ENCODE peak calls at places on chromosomes 3 and 15, in eight cellular contexts. G is IMR-90, E is uterus, W is brain microvascular endothelial cell, D is PC-3, U is transverse colon, K is GM06990, X is psoas muscle. T is an unnamed sample.

GRCh38 chr3:118817748-118818165 is 216.9 kb downstream of the IGSF11 start:
- DNase-seq in G (peak), E (no peak), W (peak), D (peak), U (peak), K (no peak), X (no peak), T (peak)

GRCh38 chr3:61875073-61875472 is 313.7 kb downstream of the PTPRG start:
- DNase-seq in G (peak), E (no peak), W (peak), D (no peak), U (no peak), K (no peak), X (no peak), T (peak)

GRCh38 chr15:80485370-80486164 is 81.4 kb downstream of the ARNT2 start:
- DNase-seq in G (no peak), E (no peak), W (no peak), D (no peak), U (no peak), K (no peak), X (no peak), T (peak)

GRCh38 chr3:167394003-167394402 is 13.9 kb upstream of the ZBBX start:
- DNase-seq in G (no peak), E (no peak), W (no peak), D (peak), U (no peak), K (no peak), X (no peak), T (no peak)

GRCh38 chr3:47669026-47669749 is 90.5 kb upstream of the CSPG5 start:
- DNase-seq in G (peak), E (no peak), W (peak), D (peak), U (no peak), K (no peak), X (no peak), T (peak)

GRCh38 chr3:184662192-184662591 is 49.7 kb downstream of the MAGEF1 start:
- DNase-seq in G (peak), E (no peak), W (no peak), D (no peak), U (no peak), K (no peak), X (no peak), T (no peak)

GRCh38 chr15:70156781-70157261 is 59.1 kb upstream of the TLE3 start:
- DNase-seq in G (peak), E (peak), W (no peak), D (peak), U (no peak), K (no peak), X (peak), T (peak)

GRCh38 chr15:67133738-67134576 is 68.6 kb downstream of the SMAD3 start:
- DNase-seq in G (peak), E (no peak), W (peak), D (no peak), U (peak), K (peak), X (no peak), T (peak)

GRCh38 chr3:49333091-49333490 is 6.8 kb downstream of the USP4 start:
- DNase-seq in G (no peak), E (no peak), W (no peak), D (no peak), U (no peak), K (no peak), X (peak), T (no peak)

GRCh38 chr3:124780767-124781485 is 50.7 kb downstream of the UMPS start:
- DNase-seq in G (peak), E (peak), W (peak), D (no peak), U (peak), K (no peak), X (peak), T (no peak)

GRCh38 chr3:46138571-46138970 is 69.5 kb downstream of the CCR1 start:
- DNase-seq in G (no peak), E (no peak), W (no peak), D (no peak), U (no peak), K (no peak), X (no peak), T (no peak)

GRCh38 chr3:142597898-142598297 is 1.7 kb downstream of the PLS1 start:
- DNase-seq in G (no peak), E (no peak), W (no peak), D (no peak), U (peak), K (no peak), X (no peak), T (peak)

GRCh38 chr15:79724804-79725203 is 172.0 kb downstream of the MTHFS start:
- DNase-seq in G (no peak), E (no peak), W (no peak), D (no peak), U (no peak), K (no peak), X (no peak), T (no peak)

GRCh38 chr3:7646851-7647250 is 785.9 kb downstream of the GRM7 start:
- DNase-seq in G (no peak), E (no peak), W (no peak), D (no peak), U (no peak), K (no peak), X (no peak), T (no peak)

GRCh38 chr3:13767896-13768295 is 112.0 kb downstream of the WNT7A start:
- DNase-seq in G (no peak), E (no peak), W (no peak), D (no peak), U (no peak), K (no peak), X (no peak), T (no peak)

GRCh38 chr3:68535782-68536181 is 396.6 kb downstream of the TAFA4 start:
- DNase-seq in G (no peak), E (no peak), W (no peak), D (no peak), U (no peak), K (no peak), X (no peak), T (no peak)

GRCh38 chr3:108818404-108818803 is 4.2 kb upstream of the TRAT1 start:
- DNase-seq in G (peak), E (no peak), W (no peak), D (peak), U (peak), K (no peak), X (no peak), T (peak)

GRCh38 chr3:196131921-196132320 is 50.0 kb upstream of the TFRC start:
- DNase-seq in G (no peak), E (no peak), W (no peak), D (no peak), U (no peak), K (no peak), X (no peak), T (no peak)

GRCh38 chr3:42114130-42114529 is 23.0 kb downstream of the TRAK1 start:
- DNase-seq in G (no peak), E (no peak), W (no peak), D (no peak), U (no peak), K (no peak), X (no peak), T (no peak)

GRCh38 chr3:159839561-159840379 is 148.9 kb upstream of the IL12A start:
- DNase-seq in G (no peak), E (peak), W (no peak), D (no peak), U (no peak), K (no peak), X (peak), T (no peak)

GRCh38 chr15:66404532-66404931 is 17.8 kb downstream of the MAP2K1 start:
- DNase-seq in G (no peak), E (no peak), W (no peak), D (no peak), U (no peak), K (no peak), X (no peak), T (no peak)

GRCh38 chr15:83299462-83299861 is 15.0 kb upstream of the BNC1 start:
- DNase-seq in G (no peak), E (no peak), W (no peak), D (no peak), U (no peak), K (no peak), X (no peak), T (no peak)

GRCh38 chr3:37453393-37454391 is 279.3 kb upstream of the LRRFIP2 start:
- DNase-seq in G (no peak), E (peak), W (no peak), D (no peak), U (peak), K (no peak), X (peak), T (no peak)

GRCh38 chr15:41424809-41425208 is 7.9 kb downstream of the RTF1 start:
- DNase-seq in G (no peak), E (no peak), W (no peak), D (no peak), U (no peak), K (no peak), X (no peak), T (no peak)

GRCh38 chr15:41423979-41424659 is 7.2 kb downstream of the RTF1 start:
- DNase-seq in G (no peak), E (no peak), W (no peak), D (no peak), U (no peak), K (no peak), X (no peak), T (no peak)

GRCh38 chr15:41435037-41435786 is 18.3 kb downstream of the RTF1 start:
- DNase-seq in G (no peak), E (no peak), W (no peak), D (no peak), U (no peak), K (no peak), X (no peak), T (no peak)

DNA sequence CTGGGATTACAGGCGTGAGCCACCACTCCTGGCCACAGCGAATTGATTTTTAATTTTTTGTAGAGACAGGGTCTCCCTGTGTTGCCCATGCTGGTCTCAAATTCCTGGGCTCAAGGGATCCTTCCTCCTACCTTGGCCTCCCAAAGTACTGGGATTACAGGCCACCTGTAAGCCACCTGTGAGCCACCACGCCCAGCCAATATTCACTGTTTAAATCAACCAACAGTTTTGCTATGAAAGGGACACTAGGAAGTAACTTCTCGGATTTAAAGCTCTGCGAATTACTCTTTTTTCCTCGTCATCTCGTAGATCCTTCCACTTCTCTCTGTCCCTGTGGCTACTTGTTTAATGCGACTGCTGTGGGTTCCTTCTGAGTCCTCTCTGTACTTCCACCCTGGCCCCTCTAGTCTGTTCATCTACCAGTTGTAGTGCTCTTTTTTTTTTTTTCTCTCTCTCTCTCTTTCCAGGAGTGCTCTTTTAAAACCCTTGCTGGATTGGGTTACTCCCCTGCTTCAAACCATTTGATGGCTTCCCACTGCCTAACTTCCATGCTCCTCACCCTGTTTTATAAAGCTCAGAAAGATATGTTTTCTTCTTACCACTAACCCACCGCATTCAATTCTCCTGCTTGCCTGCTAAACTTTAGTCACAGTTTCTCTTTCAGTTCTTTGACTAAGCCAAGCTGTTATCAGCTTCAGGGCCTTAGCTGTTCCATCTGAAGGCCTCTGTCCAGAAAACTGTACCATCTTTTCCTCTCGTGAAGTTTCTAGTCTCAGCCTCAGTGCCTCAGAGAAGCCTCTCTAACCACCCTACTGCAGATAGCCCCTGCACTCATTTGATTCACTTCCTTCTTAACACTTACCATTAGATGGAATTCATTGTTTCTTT is 12.4 kb downstream of the RTF1 start:
- DNase-seq in G (peak), E (no peak), W (peak), D (no peak), U (peak), K (peak), X (no peak), T (no peak)
- H3K4me3 ChIP-seq in G (no peak), E (no peak), W (no peak), D (no peak), U (no peak), K (peak), X (no peak), T (no peak)

GRCh38 chr3:24373198-24373959 is 121.3 kb downstream of the THRB start:
- DNase-seq in G (no peak), E (no peak), W (no peak), D (no peak), U (no peak), K (no peak), X (peak), T (no peak)
- H3K4me3 ChIP-seq in G (no peak), E (no peak), W (no peak), D (no peak), U (no peak), K (no peak), X (no peak), T (no peak)

DNA sequence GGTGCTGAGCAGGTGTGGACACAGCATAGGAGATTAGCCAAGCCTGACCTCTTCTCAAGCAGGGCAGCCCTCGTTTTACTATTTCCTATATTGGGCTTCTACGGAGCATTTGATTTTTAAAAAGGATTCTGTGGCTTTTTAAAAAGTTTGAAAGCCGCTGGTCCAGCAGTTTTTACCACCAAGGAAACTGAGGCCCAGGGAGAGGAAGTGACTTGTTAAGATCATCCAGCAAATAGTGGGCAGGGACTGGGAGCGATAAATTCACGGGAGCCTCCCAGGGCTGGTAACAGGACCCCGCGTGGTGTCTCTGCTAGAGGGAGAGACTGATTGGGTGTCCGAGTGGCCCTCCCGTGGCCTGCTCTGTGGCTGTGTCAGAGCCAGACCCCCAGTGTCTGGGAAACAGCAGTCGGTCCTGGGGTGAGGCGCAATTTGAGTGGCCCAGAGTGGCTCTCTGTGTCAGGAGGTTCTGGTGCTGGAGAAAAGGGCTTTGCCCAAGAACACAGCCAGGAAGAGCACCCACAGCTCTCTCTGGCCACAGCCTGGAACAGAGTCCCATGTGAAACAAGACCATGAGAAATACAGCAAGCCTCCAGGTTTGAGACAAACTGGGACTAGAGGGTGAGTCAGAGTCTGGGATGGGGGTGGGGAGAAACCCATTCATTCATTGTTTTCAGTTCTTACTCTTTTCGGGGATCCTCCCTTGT is 4.2 kb downstream of the FURIN start:
- DNase-seq in G (peak), E (no peak), W (peak), D (peak), U (no peak), K (no peak), X (peak), T (peak)
- H3K4me3 ChIP-seq in G (peak), E (peak), W (peak), D (peak), U (peak), K (peak), X (peak), T (peak)

GRCh38 chr15:63373866-63374548 is 7.6 kb downstream of the CA12 start:
- DNase-seq in G (no peak), E (no peak), W (no peak), D (no peak), U (no peak), K (no peak), X (no peak), T (no peak)
- H3K4me3 ChIP-seq in G (no peak), E (no peak), W (no peak), D (no peak), U (no peak), K (no peak), X (no peak), T (no peak)

T was measured in bronchial epithelial cell.